ENCODE peak calls at places on chromosomes 5 and 9, in eight cellular contexts. One of them, this sample, is unnamed.

GRCh38 chr5:150142800-150143724 is 12.6 kb downstream of the PDGFRB start:
- DNase-seq in cardiac muscle cell: peak
- DNase-seq in HS-5: peak
- DNase-seq in A172: peak
- DNase-seq in H7: no peak
- DNase-seq in NCI-H345: no peak
- DNase-seq in adipocyte: peak
- DNase-seq in WERI-Rb-1: no peak
- DNase-seq in this sample: no peak

GRCh38 chr5:154587123-154587725 is 109.2 kb upstream of the HAND1 start:
- DNase-seq in cardiac muscle cell: peak
- DNase-seq in HS-5: no peak
- DNase-seq in A172: no peak
- DNase-seq in H7: no peak
- DNase-seq in NCI-H345: no peak
- DNase-seq in adipocyte: no peak
- DNase-seq in WERI-Rb-1: no peak
- DNase-seq in this sample: no peak

GRCh38 chr9:134630393-134630790 is 11.2 kb upstream of the COL5A1 start:
- DNase-seq in cardiac muscle cell: no peak
- DNase-seq in HS-5: no peak
- DNase-seq in A172: no peak
- DNase-seq in H7: peak
- DNase-seq in NCI-H345: no peak
- DNase-seq in adipocyte: no peak
- DNase-seq in WERI-Rb-1: peak
- DNase-seq in this sample: no peak

GRCh38 chr5:131268758-131269370 is 5.0 kb downstream of the CDC42SE2 start:
- DNase-seq in cardiac muscle cell: no peak
- DNase-seq in HS-5: no peak
- DNase-seq in A172: no peak
- DNase-seq in H7: no peak
- DNase-seq in NCI-H345: no peak
- DNase-seq in adipocyte: no peak
- DNase-seq in WERI-Rb-1: no peak
- DNase-seq in this sample: no peak

GRCh38 chr5:150782850-150783249 is 4.3 kb downstream of the SMIM3 start:
- DNase-seq in cardiac muscle cell: no peak
- DNase-seq in HS-5: no peak
- DNase-seq in A172: no peak
- DNase-seq in H7: no peak
- DNase-seq in NCI-H345: no peak
- DNase-seq in adipocyte: no peak
- DNase-seq in WERI-Rb-1: no peak
- DNase-seq in this sample: no peak

GRCh38 chr9:21081451-21081850 is 3.7 kb upstream of the IFNB1 start:
- DNase-seq in cardiac muscle cell: no peak
- DNase-seq in HS-5: no peak
- DNase-seq in A172: no peak
- DNase-seq in H7: no peak
- DNase-seq in NCI-H345: no peak
- DNase-seq in adipocyte: no peak
- DNase-seq in WERI-Rb-1: no peak
- DNase-seq in this sample: no peak

GRCh38 chr9:22119537-22120167 is 110.5 kb upstream of the CDKN2B start:
- DNase-seq in cardiac muscle cell: peak
- DNase-seq in HS-5: no peak
- DNase-seq in A172: no peak
- DNase-seq in H7: peak
- DNase-seq in NCI-H345: no peak
- DNase-seq in adipocyte: peak
- DNase-seq in WERI-Rb-1: peak
- DNase-seq in this sample: peak

GRCh38 chr9:99105152-99106043 is 485 bp downstream of the TGFBR1 start:
- DNase-seq in cardiac muscle cell: peak
- DNase-seq in HS-5: no peak
- DNase-seq in A172: peak
- DNase-seq in H7: peak
- DNase-seq in NCI-H345: peak
- DNase-seq in adipocyte: peak
- DNase-seq in WERI-Rb-1: peak
- DNase-seq in this sample: peak

GRCh38 chr9:116318463-116319271 is 165.1 kb downstream of the PAPPA start:
- DNase-seq in cardiac muscle cell: peak
- DNase-seq in HS-5: no peak
- DNase-seq in A172: no peak
- DNase-seq in H7: no peak
- DNase-seq in NCI-H345: no peak
- DNase-seq in adipocyte: peak
- DNase-seq in WERI-Rb-1: peak
- DNase-seq in this sample: no peak

GRCh38 chr5:56981906-56982305 is 30.0 kb upstream of the MIER3 start:
- DNase-seq in cardiac muscle cell: no peak
- DNase-seq in HS-5: no peak
- DNase-seq in A172: no peak
- DNase-seq in H7: no peak
- DNase-seq in NCI-H345: no peak
- DNase-seq in adipocyte: no peak
- DNase-seq in WERI-Rb-1: no peak
- DNase-seq in this sample: no peak

GRCh38 chr5:53418844-53419243 is 61.6 kb upstream of the FST start:
- DNase-seq in cardiac muscle cell: peak
- DNase-seq in HS-5: peak
- DNase-seq in A172: peak
- DNase-seq in H7: no peak
- DNase-seq in NCI-H345: no peak
- DNase-seq in adipocyte: peak
- DNase-seq in WERI-Rb-1: no peak
- DNase-seq in this sample: no peak

GRCh38 chr9:109471994-109472393 is 26.1 kb downstream of the PTPN3 start:
- DNase-seq in cardiac muscle cell: no peak
- DNase-seq in HS-5: no peak
- DNase-seq in A172: no peak
- DNase-seq in H7: no peak
- DNase-seq in NCI-H345: no peak
- DNase-seq in adipocyte: peak
- DNase-seq in WERI-Rb-1: no peak
- DNase-seq in this sample: no peak

GRCh38 chr5:73236541-73237128 is 63.6 kb downstream of the TMEM174 start:
- DNase-seq in cardiac muscle cell: no peak
- DNase-seq in HS-5: no peak
- DNase-seq in A172: no peak
- DNase-seq in H7: no peak
- DNase-seq in NCI-H345: no peak
- DNase-seq in adipocyte: no peak
- DNase-seq in WERI-Rb-1: no peak
- DNase-seq in this sample: no peak

GRCh38 chr5:124706041-124706440 is 40.4 kb downstream of the ZNF608 start:
- DNase-seq in cardiac muscle cell: no peak
- DNase-seq in HS-5: no peak
- DNase-seq in A172: no peak
- DNase-seq in H7: no peak
- DNase-seq in NCI-H345: no peak
- DNase-seq in adipocyte: no peak
- DNase-seq in WERI-Rb-1: no peak
- DNase-seq in this sample: no peak

GRCh38 chr9:87685431-87685830 is 40.5 kb upstream of the CTSL start:
- DNase-seq in cardiac muscle cell: no peak
- DNase-seq in HS-5: no peak
- DNase-seq in A172: no peak
- DNase-seq in H7: no peak
- DNase-seq in NCI-H345: no peak
- DNase-seq in adipocyte: no peak
- DNase-seq in WERI-Rb-1: no peak
- DNase-seq in this sample: peak

GRCh38 chr9:137496601-137497375 is 37.7 kb upstream of the NSMF start:
- DNase-seq in cardiac muscle cell: no peak
- DNase-seq in HS-5: no peak
- DNase-seq in A172: no peak
- DNase-seq in H7: peak
- DNase-seq in NCI-H345: no peak
- DNase-seq in adipocyte: no peak
- DNase-seq in WERI-Rb-1: no peak
- DNase-seq in this sample: no peak

GRCh38 chr5:154078305-154078704 is 39.5 kb downstream of the MFAP3 start:
- DNase-seq in cardiac muscle cell: peak
- DNase-seq in HS-5: no peak
- DNase-seq in A172: no peak
- DNase-seq in H7: no peak
- DNase-seq in NCI-H345: peak
- DNase-seq in adipocyte: peak
- DNase-seq in WERI-Rb-1: no peak
- DNase-seq in this sample: no peak

GRCh38 chr5:10583663-10584572 is 20.0 kb downstream of the ANKRD33B start:
- DNase-seq in cardiac muscle cell: no peak
- DNase-seq in HS-5: no peak
- DNase-seq in A172: no peak
- DNase-seq in H7: peak
- DNase-seq in NCI-H345: peak
- DNase-seq in adipocyte: no peak
- DNase-seq in WERI-Rb-1: peak
- DNase-seq in this sample: peak

GRCh38 chr9:28598396-28598795 is 1025.1 kb upstream of the C9orf72 start:
- DNase-seq in cardiac muscle cell: no peak
- DNase-seq in HS-5: no peak
- DNase-seq in A172: no peak
- DNase-seq in H7: no peak
- DNase-seq in NCI-H345: peak
- DNase-seq in adipocyte: no peak
- DNase-seq in WERI-Rb-1: peak
- DNase-seq in this sample: peak